ENCODE peak calls at places on chromosomes 4 and X, in seven cellular contexts. B is ascending aorta; W is stimulated activated CD4-positive, alpha-beta T cell treated with anti-CD3 and anti-CD28 coated beads, Interleukin-2, amount 100 ng/mL, for 24 hours; X is head of caudate nucleus; Y is GDM1; D is AG09319; S is small intestine. O is an unnamed sample.

GRCh38 chrX:39883664-39884063 is 214.1 kb downstream of the BCOR start:
- DNase-seq in B (no peak), W (peak), X (no peak), Y (no peak), D (no peak), S (no peak), O (no peak)

GRCh38 chr4:6851962-6852361 is 57.7 kb upstream of the TBC1D14 start:
- DNase-seq in B (no peak), W (no peak), X (no peak), Y (no peak), D (no peak), S (no peak), O (no peak)

GRCh38 chr4:188246488-188246887 is 107.2 kb downstream of the TRIML1 start:
- DNase-seq in B (no peak), W (no peak), X (peak), Y (no peak), D (no peak), S (no peak), O (no peak)

GRCh38 chr4:75939890-75940691 is 722 bp downstream of the NAAA start:
- DNase-seq in B (peak), W (peak), X (peak), Y (peak), D (no peak), S (peak), O (peak)

GRCh38 chrX:53682885-53683555 is 3.5 kb downstream of the HUWE1 start:
- DNase-seq in B (peak), W (no peak), X (peak), Y (peak), D (no peak), S (peak), O (no peak)

GRCh38 chr4:89134775-89135319 is 23.5 kb downstream of the TIGD2 start:
- DNase-seq in B (no peak), W (no peak), X (no peak), Y (no peak), D (no peak), S (peak), O (no peak)

GRCh38 chr4:4575284-4576211 is 33.7 kb upstream of the STX18 start:
- DNase-seq in B (peak), W (peak), X (peak), Y (no peak), D (no peak), S (peak), O (peak)

GRCh38 chrX:50158616-50159015 is 42.2 kb downstream of the AKAP4 start:
- DNase-seq in B (no peak), W (no peak), X (no peak), Y (peak), D (no peak), S (peak), O (no peak)

GRCh38 chrX:25701876-25702275 is 436.3 kb upstream of the MAGEB18 start:
- DNase-seq in B (no peak), W (no peak), X (no peak), Y (no peak), D (no peak), S (no peak), O (no peak)

GRCh38 chrX:10001496-10001895 is 34.3 kb downstream of the CLDN34 start:
- DNase-seq in B (no peak), W (no peak), X (no peak), Y (no peak), D (no peak), S (no peak), O (no peak)

GRCh38 chr4:167955006-167955405 is 137.3 kb upstream of the ANXA10 start:
- DNase-seq in B (no peak), W (no peak), X (no peak), Y (no peak), D (no peak), S (no peak), O (no peak)

GRCh38 chr4:151950993-151951726 is 190.4 kb upstream of the GATB start:
- DNase-seq in B (no peak), W (no peak), X (no peak), Y (no peak), D (no peak), S (no peak), O (no peak)

GRCh38 chrX:102185967-102186720 is 29.0 kb upstream of the TCP11X1 start:
- DNase-seq in B (no peak), W (no peak), X (no peak), Y (no peak), D (no peak), S (no peak), O (no peak)

GRCh38 chr4:109588176-109588575 is 28.1 kb downstream of the MCUB start:
- DNase-seq in B (no peak), W (peak), X (no peak), Y (no peak), D (no peak), S (no peak), O (no peak)

GRCh38 chr4:164488114-164488513 is 265.8 kb upstream of the SMIM31 start:
- DNase-seq in B (no peak), W (no peak), X (no peak), Y (no peak), D (no peak), S (no peak), O (no peak)

GRCh38 chrX:110671068-110671803 is 124.4 kb downstream of the CHRDL1 start:
- DNase-seq in B (no peak), W (no peak), X (no peak), Y (no peak), D (no peak), S (no peak), O (no peak)

GRCh38 chr4:130028552-130028951 is 932.6 kb downstream of the C4orf33 start:
- DNase-seq in B (no peak), W (no peak), X (no peak), Y (peak), D (no peak), S (peak), O (no peak)

GRCh38 chr4:92184566-92184965 is 119.2 kb upstream of the GRID2 start:
- DNase-seq in B (no peak), W (no peak), X (no peak), Y (no peak), D (no peak), S (no peak), O (no peak)

GRCh38 chr4:134202557-134202956 is 968 bp upstream of the PABPC4L start:
- DNase-seq in B (no peak), W (no peak), X (no peak), Y (no peak), D (no peak), S (no peak), O (no peak)

GRCh38 chrX:72716766-72717165 is 2.7 kb upstream of the PHKA1 start:
- DNase-seq in B (no peak), W (no peak), X (no peak), Y (no peak), D (no peak), S (no peak), O (no peak)

GRCh38 chr4:1579834-1580686 is 104.1 kb downstream of the FAM53A start:
- DNase-seq in B (peak), W (peak), X (peak), Y (peak), D (peak), S (peak), O (peak)

GRCh38 chrX:17788956-17789562 is 51.8 kb downstream of the SCML1 start:
- DNase-seq in B (no peak), W (no peak), X (no peak), Y (no peak), D (no peak), S (no peak), O (no peak)

GRCh38 chrX:113297456-113297855 is 456.8 kb upstream of the AMOT start:
- DNase-seq in B (no peak), W (no peak), X (no peak), Y (no peak), D (no peak), S (no peak), O (no peak)

GRCh38 chr4:185359767-185360446 is 35.8 kb downstream of the LRP2BP start:
- DNase-seq in B (peak), W (no peak), X (peak), Y (no peak), D (no peak), S (no peak), O (no peak)